ENCODE peak calls at places on chromosome 5, in four cellular contexts. One of them, this sample, is unnamed.

GRCh38 chr5:161311965-161312364 is 234.6 kb downstream of the GABRB2 start:
- DNase-seq in tibial artery: no peak
- DNase-seq in esophagus squamous epithelium: no peak
- DNase-seq in ovary: no peak
- DNase-seq in this sample: peak; percentile 36

GRCh38 chr5:76867827-76868693 is 18.2 kb downstream of the S100Z start:
- DNase-seq in tibial artery: no peak
- DNase-seq in esophagus squamous epithelium: no peak
- DNase-seq in ovary: peak; percentile 38
- DNase-seq in this sample: peak; percentile 35

GRCh38 chr5:89421035-89421434 is 538.1 kb upstream of the MEF2C start:
- DNase-seq in tibial artery: no peak
- DNase-seq in esophagus squamous epithelium: no peak
- DNase-seq in ovary: no peak
- DNase-seq in this sample: peak; percentile 32

GRCh38 chr5:57298985-57299491 is 125.2 kb downstream of the GPBP1 start:
- DNase-seq in tibial artery: no peak
- DNase-seq in esophagus squamous epithelium: no peak
- DNase-seq in ovary: peak; percentile 34
- DNase-seq in this sample: peak; percentile 56

GRCh38 chr5:145362261-145362660 is 472.9 kb downstream of the PRELID2 start:
- DNase-seq in tibial artery: no peak
- DNase-seq in esophagus squamous epithelium: no peak
- DNase-seq in ovary: no peak
- DNase-seq in this sample: peak; percentile 73

GRCh38 chr5:97297063-97297715 is 114.1 kb upstream of the RIOK2 start:
- DNase-seq in tibial artery: no peak
- DNase-seq in esophagus squamous epithelium: no peak
- DNase-seq in ovary: no peak
- DNase-seq in this sample: no peak

GRCh38 chr5:132477784-132478497 is 12.6 kb downstream of the IRF1 start:
- DNase-seq in tibial artery: no peak
- DNase-seq in esophagus squamous epithelium: no peak
- DNase-seq in ovary: peak; percentile 30
- DNase-seq in this sample: no peak

GRCh38 chr5:95984287-95984938 is 22.8 kb upstream of the ELL2 start:
- DNase-seq in tibial artery: no peak
- DNase-seq in esophagus squamous epithelium: no peak
- DNase-seq in ovary: no peak
- DNase-seq in this sample: no peak

GRCh38 chr5:160929906-160930305 is 77.9 kb upstream of the ATP10B start:
- DNase-seq in tibial artery: no peak
- DNase-seq in esophagus squamous epithelium: no peak
- DNase-seq in ovary: no peak
- DNase-seq in this sample: no peak

GRCh38 chr5:74616236-74617146 is 24.0 kb downstream of the ENC1 start:
- DNase-seq in tibial artery: no peak
- DNase-seq in esophagus squamous epithelium: no peak
- DNase-seq in ovary: peak; percentile 82
- DNase-seq in this sample: no peak

GRCh38 chr5:123809594-123810172 is 297.7 kb downstream of the CSNK1G3 start:
- DNase-seq in tibial artery: no peak
- DNase-seq in esophagus squamous epithelium: no peak
- DNase-seq in ovary: no peak
- DNase-seq in this sample: no peak

GRCh38 chr5:116231288-116231687 is 146.5 kb downstream of the COMMD10 start:
- DNase-seq in tibial artery: no peak
- DNase-seq in esophagus squamous epithelium: no peak
- DNase-seq in ovary: no peak
- DNase-seq in this sample: no peak

GRCh38 chr5:135313946-135314345 is 85.1 kb downstream of the MACROH2A1 start:
- DNase-seq in tibial artery: no peak
- DNase-seq in esophagus squamous epithelium: no peak
- DNase-seq in ovary: no peak
- DNase-seq in this sample: no peak

GRCh38 chr5:142636093-142636492 is 49.8 kb downstream of the FGF1 start:
- DNase-seq in tibial artery: no peak
- DNase-seq in esophagus squamous epithelium: no peak
- DNase-seq in ovary: no peak
- DNase-seq in this sample: no peak

GRCh38 chr5:101390317-101390908 is 487.3 kb upstream of the ST8SIA4 start:
- DNase-seq in tibial artery: no peak
- DNase-seq in esophagus squamous epithelium: no peak
- DNase-seq in ovary: no peak
- DNase-seq in this sample: peak; percentile 52

GRCh38 chr5:16918891-16919671 is 17.0 kb downstream of the MYO10 start:
- DNase-seq in tibial artery: no peak
- DNase-seq in esophagus squamous epithelium: no peak
- DNase-seq in ovary: no peak
- DNase-seq in this sample: no peak

GRCh38 chr5:84535281-84535680 is 150.6 kb upstream of the EDIL3 start:
- DNase-seq in tibial artery: no peak
- DNase-seq in esophagus squamous epithelium: no peak
- DNase-seq in ovary: no peak
- DNase-seq in this sample: no peak

GRCh38 chr5:41270423-41271251 is 57.3 kb upstream of the C6 start:
- DNase-seq in tibial artery: no peak
- DNase-seq in esophagus squamous epithelium: no peak
- DNase-seq in ovary: peak; percentile 46
- DNase-seq in this sample: peak; percentile 18

GRCh38 chr5:79935992-79936643 is 54.9 kb downstream of the MTX3 start:
- DNase-seq in tibial artery: no peak
- DNase-seq in esophagus squamous epithelium: no peak
- DNase-seq in ovary: peak; percentile 41
- DNase-seq in this sample: no peak

GRCh38 chr5:14032944-14033343 is 88.5 kb upstream of the DNAH5 start:
- DNase-seq in tibial artery: no peak
- DNase-seq in esophagus squamous epithelium: no peak
- DNase-seq in ovary: no peak
- DNase-seq in this sample: no peak

GRCh38 chr5:12072441-12072840 is 168.2 kb upstream of the CTNND2 start:
- DNase-seq in tibial artery: no peak
- DNase-seq in esophagus squamous epithelium: no peak
- DNase-seq in ovary: no peak
- DNase-seq in this sample: no peak

GRCh38 chr5:83044941-83045340 is 32.3 kb downstream of the TMEM167A start:
- DNase-seq in tibial artery: no peak
- DNase-seq in esophagus squamous epithelium: no peak
- DNase-seq in ovary: no peak
- DNase-seq in this sample: no peak
- TF ChIP-seq CTCF in tibial artery: no peak
- TF ChIP-seq CTCF in esophagus squamous epithelium: no peak
- TF ChIP-seq CTCF in ovary: no peak
- TF ChIP-seq CTCF in this sample: no peak

GRCh38 chr5:174729075-174729680 is 4.8 kb downstream of the MSX2 start:
- DNase-seq in tibial artery: no peak
- DNase-seq in esophagus squamous epithelium: no peak
- DNase-seq in ovary: no peak
- DNase-seq in this sample: no peak
- H3K4me3 ChIP-seq in tibial artery: no peak overlapping the region
- H3K4me3 ChIP-seq in esophagus squamous epithelium: no peak overlapping the region
- H3K4me3 ChIP-seq in ovary: no peak overlapping the region
- H3K4me3 ChIP-seq in this sample: no peak overlapping the region

GRCh38 chr5:119343766-119344165 is 12.1 kb upstream of the TNFAIP8 start:
- DNase-seq in tibial artery: no peak
- DNase-seq in esophagus squamous epithelium: no peak
- DNase-seq in ovary: no peak
- DNase-seq in this sample: no peak
- TF ChIP-seq CTCF in tibial artery: no peak
- TF ChIP-seq CTCF in esophagus squamous epithelium: no peak
- TF ChIP-seq CTCF in ovary: no peak
- TF ChIP-seq CTCF in this sample: no peak

DNA sequence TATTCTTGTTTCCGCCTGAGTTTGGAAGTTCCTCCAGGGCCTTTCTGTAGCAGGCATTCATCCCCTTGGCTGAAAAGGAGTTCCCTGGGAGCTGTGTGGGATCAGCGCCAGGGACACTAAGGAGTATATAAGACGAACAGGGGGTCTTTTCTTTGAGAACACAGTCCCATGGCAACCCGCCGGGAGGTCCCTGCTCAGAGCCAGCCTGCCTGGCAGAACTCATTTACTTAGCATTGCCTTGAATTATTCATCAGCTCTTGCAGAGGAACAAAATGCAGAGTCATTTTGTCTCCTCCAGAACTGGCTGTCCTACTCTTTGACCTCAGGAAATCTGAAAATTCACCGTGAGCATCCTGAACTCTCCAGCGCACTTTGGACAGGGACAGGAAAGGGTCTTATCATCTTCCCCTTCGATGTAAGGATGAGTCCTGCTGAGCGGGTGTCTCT is 120.4 kb upstream of the OSMR start:
- DNase-seq in tibial artery: no peak
- DNase-seq in esophagus squamous epithelium: no peak
- DNase-seq in ovary: no peak
- DNase-seq in this sample: no peak
- H3K4me3 ChIP-seq in tibial artery: no peak overlapping the region
- H3K4me3 ChIP-seq in esophagus squamous epithelium: no peak overlapping the region
- H3K4me3 ChIP-seq in ovary: no peak overlapping the region
- H3K4me3 ChIP-seq in this sample: no peak overlapping the region

DNA sequence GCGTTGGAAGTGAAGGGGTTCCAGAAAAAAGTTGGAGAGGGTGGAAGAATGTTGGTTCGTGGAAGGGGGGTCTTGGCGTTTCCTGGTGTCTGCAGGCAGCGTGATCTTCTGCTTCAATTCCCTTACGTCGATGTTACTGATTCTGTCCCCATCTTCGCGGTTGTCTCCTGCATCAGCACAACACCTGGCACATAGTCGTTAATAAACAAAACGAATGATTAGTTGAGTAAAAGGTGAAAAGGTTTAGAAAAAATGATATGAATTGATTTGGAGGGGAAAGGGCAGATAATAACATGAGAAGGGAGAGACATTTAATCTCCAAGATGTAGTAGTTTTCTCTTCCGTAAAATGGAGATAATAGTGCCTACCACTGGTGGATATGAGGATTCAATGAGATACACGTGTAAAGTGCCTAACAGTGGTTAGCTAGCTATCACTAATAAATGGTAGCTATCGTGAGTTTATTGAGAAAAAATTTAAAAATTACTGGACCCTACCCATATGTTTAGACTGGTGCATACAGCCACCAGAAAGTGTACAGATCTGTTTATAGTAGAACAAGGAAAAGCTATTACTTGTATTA is 556 bp downstream of the MTREX start:
- DNase-seq in tibial artery: no peak
- DNase-seq in esophagus squamous epithelium: no peak
- DNase-seq in ovary: no peak
- DNase-seq in this sample: no peak
- TF ChIP-seq CTCF in tibial artery: no peak
- TF ChIP-seq CTCF in esophagus squamous epithelium: no peak
- TF ChIP-seq CTCF in ovary: no peak
- TF ChIP-seq CTCF in this sample: peak; percentile 21

This sample was measured in epithelial cell of proximal tubule.